ENCODE peak calls at places on chromosomes 7 and 10, in six cellular contexts. Z is testis, D is Peyer's patch, Q is BJ, V is cardiac muscle cell, B is hepatocyte. W is an unnamed sample. For H3K36me3, the result is how much of the 10 kb centered on the place peaks cover.

GRCh38 chr7:132666076-132666775 is 90.0 kb upstream of the PLXNA4 start:
- DNase-seq in B (no peak), Q (no peak), D (no peak), Z (no peak), V (no peak), W (peak)

GRCh38 chr7:73437699-73438416 is 4.3 kb downstream of the FZD9 start:
- DNase-seq in Q (no peak), B (no peak), D (no peak), V (no peak), Z (no peak), W (no peak)

GRCh38 chr10:123331438-123331837 is 177.2 kb downstream of the BUB3 start:
- DNase-seq in D (no peak), V (no peak), Q (no peak), Z (no peak), B (peak), W (peak)

GRCh38 chr10:33212061-33212748 is 122.3 kb downstream of the NRP1 start:
- DNase-seq in V (no peak), Z (no peak), Q (no peak), B (no peak), D (no peak), W (peak)

GRCh38 chr10:129417882-129418281 is 49.2 kb upstream of the MGMT start:
- DNase-seq in D (no peak), B (no peak), V (no peak), Q (no peak), Z (no peak), W (no peak)

GRCh38 chr10:35640951-35641429 is 1.1 kb downstream of the FZD8 start:
- DNase-seq in V (peak), Q (peak), B (peak), Z (peak), D (peak), W (peak)

GRCh38 chr10:85402541-85402940 is 964.1 kb downstream of the GRID1 start:
- DNase-seq in D (no peak), Z (no peak), Q (no peak), B (no peak), V (no peak), W (peak)

GRCh38 chr10:48209246-48209645 is 65.2 kb downstream of the FRMPD2 start:
- DNase-seq in Q (no peak), B (no peak), D (no peak), V (no peak), Z (no peak), W (no peak)

GRCh38 chr10:35822316-35822715 is 180.2 kb upstream of the FZD8 start:
- DNase-seq in V (peak), Z (peak), D (peak), Q (no peak), B (peak), W (peak)

GRCh38 chr7:48875300-48875916 is 48.9 kb upstream of the CDC14C start:
- DNase-seq in D (no peak), Z (peak), B (peak), Q (no peak), V (peak), W (peak)

GRCh38 chr10:129677377-129677927 is 210.4 kb downstream of the MGMT start:
- DNase-seq in Z (no peak), B (no peak), Q (no peak), D (no peak), V (no peak), W (no peak)

GRCh38 chr7:6375346-6376101 is 72.2 kb downstream of the DAGLB start:
- DNase-seq in D (peak), Z (peak), B (peak), V (no peak), Q (no peak), W (no peak)

GRCh38 chr7:54161621-54162020 is 380.6 kb upstream of the VSTM2A start:
- DNase-seq in V (no peak), D (no peak), Z (no peak), B (no peak), Q (no peak), W (no peak)

GRCh38 chr10:88617772-88618300 is 31.3 kb downstream of the LIPJ start:
- DNase-seq in D (no peak), V (no peak), Z (no peak), B (no peak), Q (no peak), W (no peak)

GRCh38 chr7:81886211-81886764 is 116.4 kb upstream of the HGF start:
- DNase-seq in D (no peak), B (no peak), Z (no peak), Q (no peak), V (no peak), W (no peak)

GRCh38 chr7:909358-910329 is 33.3 kb downstream of the GET4 start:
- DNase-seq in Q (no peak), V (peak), Z (peak), D (peak), B (peak), W (no peak)

GRCh38 chr7:111212857-111213523 is 122.1 kb downstream of the LRRN3 start:
- DNase-seq in D (no peak), V (no peak), Q (no peak), B (no peak), Z (no peak), W (no peak)

GRCh38 chr7:130865408-130866236 is 131.6 kb upstream of the KLF14 start:
- DNase-seq in Q (no peak), B (peak), D (no peak), Z (no peak), V (peak), W (no peak)

GRCh38 chr10:77716943-77717735 is 79.5 kb upstream of the KCNMA1 start:
- DNase-seq in D (no peak), Z (no peak), Q (no peak), B (no peak), V (no peak), W (no peak)

GRCh38 chr7:31748084-31748483 is 61.1 kb downstream of the PPP1R17 start:
- DNase-seq in Q (no peak), Z (no peak), V (no peak), B (no peak), D (no peak), W (peak)

GRCh38 chr7:158111906-158112570 is 475.6 kb downstream of the PTPRN2 start:
- DNase-seq in V (no peak), Q (no peak), D (no peak), Z (no peak), B (no peak), W (no peak)

GRCh38 chr10:113523071-113523470 is 29.8 kb upstream of the HABP2 start:
- DNase-seq in B (no peak), Z (peak), Q (no peak), V (no peak), D (no peak), W (no peak)

GRCh38 chr7:744854-745430 is 17.9 kb upstream of the PRKAR1B start:
- DNase-seq in D (no peak), Q (no peak), B (no peak), V (no peak), Z (no peak), W (no peak)

GRCh38 chr7:140983802-140984201 is 30.9 kb downstream of the MRPS33 start:
- DNase-seq in Z (no peak), D (no peak), B (no peak), Q (no peak), V (no peak), W (no peak)

GRCh38 chr7:43639858-43640491 is 57.1 kb downstream of the STK17A start:
- DNase-seq in Q (no peak), D (no peak), Z (peak), V (peak), B (peak), W (peak)

GRCh38 chr7:28245108-28245868 is 64.7 kb upstream of the JAZF1 start:
- DNase-seq in D (no peak), B (no peak), Z (no peak), V (no peak), Q (no peak), W (no peak)

GRCh38 chr10:51422311-51423120 is 276.9 kb downstream of the CSTF2T start:
- DNase-seq in Z (peak), B (peak), V (peak), Q (no peak), D (peak), W (peak)

GRCh38 chr10:102665904-102666509 is 21.7 kb downstream of the TRIM8 start:
- DNase-seq in D (no peak), B (no peak), Z (no peak), V (no peak), Q (no peak), W (peak)

GRCh38 chr10:23359692-23360380 is 15.2 kb upstream of the C10orf67 start:
- DNase-seq in Q (no peak), Z (no peak), V (no peak), D (no peak), B (no peak), W (peak)

GRCh38 chr10:26805567-26806245 is 55.1 kb downstream of the ABI1 start:
- DNase-seq in Z (no peak), D (no peak), Q (no peak), V (no peak), B (peak), W (peak)

GRCh38 chr7:16989883-16990413 is 108.2 kb upstream of the AGR3 start:
- DNase-seq in B (peak), D (peak), V (no peak), Q (no peak), Z (peak), W (peak)

GRCh38 chr7:29102554-29103151 is 43.7 kb downstream of the CPVL start:
- DNase-seq in B (peak), D (peak), V (peak), Q (no peak), Z (peak), W (peak)

GRCh38 chr10:69101451-69102095 is 13.7 kb downstream of the SRGN start:
- DNase-seq in Z (no peak), B (no peak), V (no peak), D (no peak), Q (no peak), W (no peak)

GRCh38 chr7:134694299-134694698 is 47.6 kb downstream of the BPGM start:
- DNase-seq in D (no peak), Q (no peak), Z (no peak), B (no peak), V (peak), W (no peak)

GRCh38 chr7:85426487-85426960 is 239.7 kb upstream of the SEMA3D start:
- DNase-seq in Q (no peak), D (no peak), B (peak), Z (peak), V (no peak), W (no peak)

GRCh38 chr10:110207805-110208613 is 604 bp downstream of the MXI1 start:
- DNase-seq in V (peak), Z (peak), D (peak), B (peak), Q (no peak), W (peak)

GRCh38 chr10:1102392-1102791 is 46.2 kb downstream of the WDR37 start:
- DNase-seq in B (no peak), Z (no peak), D (no peak), Q (no peak), V (no peak), W (no peak)

GRCh38 chr7:44415047-44415446 is 75.4 kb downstream of the NUDCD3 start:
- DNase-seq in Z (no peak), V (no peak), B (no peak), Q (no peak), D (no peak), W (peak)

GRCh38 chr10:58412502-58412961 is 27.3 kb downstream of the TFAM start:
- DNase-seq in Q (peak), B (no peak), D (no peak), Z (no peak), V (no peak), W (peak)
- TF ChIP-seq CTCF in Q (peak), B (no peak), D (no peak), Z (no peak), V (peak), W (no peak)

GRCh38 chr10:127039435-127039834 is 134.2 kb downstream of the DOCK1 start:
- DNase-seq in B (no peak), V (no peak), D (no peak), Z (no peak), Q (no peak), W (no peak)
- H3K36me3 ChIP-seq in B (under half), V (under half), D (under half), Z (under half), Q (under half), W (under half)

DNA sequence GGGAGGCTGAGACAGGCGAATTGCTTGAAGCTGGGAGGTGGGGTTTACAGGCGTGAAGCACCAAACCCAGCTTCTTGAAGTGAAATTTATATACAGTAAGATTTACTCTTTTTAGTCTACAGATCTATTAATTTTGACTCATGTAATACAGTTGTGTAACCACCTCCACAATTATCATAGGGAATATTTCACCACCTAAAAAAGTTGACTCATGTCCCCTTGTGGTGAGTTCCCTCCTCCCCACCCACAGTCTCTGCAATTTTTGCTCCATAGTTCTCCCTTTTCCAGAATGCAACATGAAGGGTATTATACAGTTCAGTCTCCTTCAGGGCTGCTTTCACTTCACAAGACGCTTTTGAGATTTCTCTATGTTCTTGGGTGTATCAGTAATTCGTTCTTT is 156.8 kb downstream of the FAM107B start:
- DNase-seq in Z (no peak), D (no peak), B (no peak), V (no peak), Q (no peak), W (peak)
- TF ChIP-seq CTCF in Z (no peak), D (no peak), B (no peak), V (peak), Q (peak), W (peak)

DNA sequence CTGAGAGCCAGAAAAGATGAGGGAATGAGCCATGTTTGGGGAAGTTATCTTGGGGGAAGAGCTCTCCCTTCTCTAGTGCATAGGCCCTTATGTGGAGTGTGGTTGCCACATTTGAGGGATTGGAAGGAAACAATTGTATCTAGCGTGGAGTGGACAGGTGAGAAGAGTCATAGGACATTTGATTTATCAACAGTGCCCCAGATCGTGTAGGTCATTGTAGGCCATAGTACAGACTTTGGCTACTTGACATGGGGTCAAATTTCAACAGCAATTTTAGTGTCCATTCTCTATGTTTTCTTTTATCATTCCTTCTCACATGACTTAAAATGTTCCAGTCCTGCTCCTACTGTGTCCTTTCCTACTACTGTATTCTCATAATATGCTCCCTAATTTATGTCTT is 1182.8 kb downstream of the SORCS1 start:
- DNase-seq in D (no peak), Z (no peak), V (no peak), Q (no peak), B (no peak), W (no peak)
- H3K36me3 ChIP-seq in D (under half), Z (under half), V (under half), Q (under half), B (under half), W (under half)

GRCh38 chr10:3807221-3807927 is 22.4 kb upstream of the KLF6 start:
- DNase-seq in Q (no peak), B (no peak), D (no peak), V (no peak), Z (no peak), W (no peak)
- TF ChIP-seq CTCF in Q (no peak), B (no peak), D (no peak), V (no peak), Z (no peak), W (no peak)

W was measured in bronchial epithelial cell.